ENCODE peak calls at places on chromosomes 6 and 20, in four cellular contexts. F is prostate gland, K is pancreas, P is astrocyte of the spinal cord. Z is an unnamed sample.

GRCh38 chr20:7361321-7361720 is 578.9 kb downstream of the HAO1 start:
- DNase-seq in F (no peak), K (no peak), P (no peak), Z (no peak)

GRCh38 chr20:59819496-59820203 is 113.8 kb downstream of the SYCP2 start:
- DNase-seq in F (no peak), K (no peak), P (no peak), Z (no peak)

GRCh38 chr20:44470327-44470726 is 5.3 kb upstream of the TTPAL start:
- DNase-seq in F (no peak), K (no peak), P (no peak), Z (no peak)

GRCh38 chr6:106525885-106526280 is 103.4 kb downstream of the RTN4IP1 start:
- DNase-seq in F (no peak), K (no peak), P (no peak), Z (no peak)

GRCh38 chr6:71250050-71250689 is 38.4 kb upstream of the OGFRL1 start:
- DNase-seq in F (no peak), K (no peak), P (peak; percentile 70), Z (no peak)

GRCh38 chr20:50724851-50725721 is 6.3 kb upstream of the PARD6B start:
- DNase-seq in F (no peak), K (no peak), P (peak; percentile 89), Z (no peak)

GRCh38 chr6:12761376-12762115 is 45.0 kb downstream of the PHACTR1 start:
- DNase-seq in F (no peak), K (no peak), P (peak; percentile 34), Z (no peak)

GRCh38 chr6:1797801-1798200 is 188.1 kb downstream of the FOXC1 start:
- DNase-seq in F (no peak), K (no peak), P (peak; percentile 50), Z (no peak)

GRCh38 chr6:50361641-50362331 is 312.1 kb upstream of the DEFB112 start:
- DNase-seq in F (no peak), K (no peak), P (no peak), Z (no peak)

GRCh38 chr6:28490191-28490890 is 25.3 kb downstream of the GPX6 start:
- DNase-seq in F (no peak), K (no peak), P (no peak), Z (no peak)

GRCh38 chr6:87289571-87289970 is 32.8 kb upstream of the SMIM8 start:
- DNase-seq in F (no peak), K (no peak), P (no peak), Z (no peak)

GRCh38 chr6:27505209-27506027 is 32.5 kb upstream of the ZNF184 start:
- DNase-seq in F (peak; percentile 28), K (peak; percentile 65), P (peak; percentile 38), Z (peak; percentile 73)

GRCh38 chr6:37033255-37033654 is 27.8 kb downstream of the FGD2 start:
- DNase-seq in F (no peak), K (no peak), P (no peak), Z (peak; percentile 12)

GRCh38 chr6:132062626-132063025 is 111.5 kb upstream of the CCN2 start:
- DNase-seq in F (no peak), K (no peak), P (no peak), Z (no peak)

Z was measured in effector memory CD8-positive, alpha-beta T cell.